ENCODE peak calls at places on chromosomes 1 and 21, in six cellular contexts. Z, V, B, H, W and A are unnamed samples.

GRCh38 chr1:211730347-211730746 is 54.9 kb upstream of the NEK2 start:
- DNase-seq in Z (no peak), V (no peak), B (no peak), H (no peak), W (no peak), A (no peak)

GRCh38 chr1:170927955-170928850 is 7.1 kb upstream of the MROH9 start:
- DNase-seq in Z (no peak), V (no peak), B (no peak), H (no peak), W (no peak), A (no peak)

GRCh38 chr1:94806451-94806861 is 13.7 kb upstream of the SLC44A3 start:
- DNase-seq in Z (no peak), V (no peak), B (no peak), H (no peak), W (no peak), A (no peak)

GRCh38 chr1:164560076-164560475 is 1.1 kb downstream of the PBX1 start:
- DNase-seq in Z (no peak), V (no peak), B (no peak), H (no peak), W (no peak), A (no peak)

GRCh38 chr1:25904942-25905679 is 1.1 kb downstream of the STMN1 start:
- DNase-seq in Z (peak), V (peak), B (peak), H (peak), W (peak), A (peak)

GRCh38 chr1:55213885-55214213 is 1.3 kb downstream of the USP24 start:
- DNase-seq in Z (peak), V (no peak), B (no peak), H (peak), W (no peak), A (no peak)

GRCh38 chr1:23125489-23125888 is 43.2 kb downstream of the LUZP1 start:
- DNase-seq in Z (no peak), V (no peak), B (no peak), H (no peak), W (no peak), A (no peak)

GRCh38 chr1:101410048-101410878 is 173.4 kb downstream of the S1PR1 start:
- DNase-seq in Z (no peak), V (no peak), B (no peak), H (no peak), W (no peak), A (no peak)

GRCh38 chr1:33039840-33040239 is 3.2 kb upstream of the AK2 start:
- DNase-seq in Z (no peak), V (no peak), B (no peak), H (no peak), W (no peak), A (no peak)

GRCh38 chr1:103546496-103546895 is 21.0 kb downstream of the RNPC3 start:
- DNase-seq in Z (no peak), V (no peak), B (no peak), H (no peak), W (no peak), A (no peak)

GRCh38 chr1:66542314-66542713 is 8.4 kb downstream of the SGIP1 start:
- DNase-seq in Z (no peak), V (no peak), B (no peak), H (no peak), W (no peak), A (no peak)

GRCh38 chr1:188822248-188822647 is 1655.4 kb downstream of the BRINP3 start:
- DNase-seq in Z (no peak), V (no peak), B (no peak), H (no peak), W (no peak), A (no peak)

GRCh38 chr1:151994956-151995355 is 1.3 kb upstream of the S100A10 start:
- DNase-seq in Z (no peak), V (no peak), B (no peak), H (no peak), W (no peak), A (no peak)

GRCh38 chr1:151980287-151981177 is 13.1 kb downstream of the S100A10 start:
- DNase-seq in Z (no peak), V (no peak), B (peak), H (no peak), W (no peak), A (peak)

GRCh38 chr1:48216941-48217340 is 5.6 kb upstream of the SLC5A9 start:
- DNase-seq in Z (no peak), V (peak), B (no peak), H (no peak), W (no peak), A (no peak)

GRCh38 chr1:193062698-193063463 is 3.5 kb downstream of the RO60 start:
- DNase-seq in Z (no peak), V (no peak), B (no peak), H (no peak), W (no peak), A (no peak)

GRCh38 chr1:55146781-55147180 is 68.4 kb downstream of the USP24 start:
- DNase-seq in Z (no peak), V (peak), B (peak), H (peak), W (peak), A (peak)

GRCh38 chr1:243848165-243849088 is 1.6 kb downstream of the AKT3 start:
- DNase-seq in Z (no peak), V (no peak), B (no peak), H (no peak), W (no peak), A (no peak)

GRCh38 chr1:53063744-53064515 is 1.9 kb downstream of the PODN start:
- DNase-seq in Z (peak), V (no peak), B (no peak), H (no peak), W (no peak), A (no peak)

GRCh38 chr1:152003846-152004442 is 10.3 kb upstream of the S100A10 start:
- DNase-seq in Z (no peak), V (no peak), B (no peak), H (no peak), W (no peak), A (no peak)

DNA sequence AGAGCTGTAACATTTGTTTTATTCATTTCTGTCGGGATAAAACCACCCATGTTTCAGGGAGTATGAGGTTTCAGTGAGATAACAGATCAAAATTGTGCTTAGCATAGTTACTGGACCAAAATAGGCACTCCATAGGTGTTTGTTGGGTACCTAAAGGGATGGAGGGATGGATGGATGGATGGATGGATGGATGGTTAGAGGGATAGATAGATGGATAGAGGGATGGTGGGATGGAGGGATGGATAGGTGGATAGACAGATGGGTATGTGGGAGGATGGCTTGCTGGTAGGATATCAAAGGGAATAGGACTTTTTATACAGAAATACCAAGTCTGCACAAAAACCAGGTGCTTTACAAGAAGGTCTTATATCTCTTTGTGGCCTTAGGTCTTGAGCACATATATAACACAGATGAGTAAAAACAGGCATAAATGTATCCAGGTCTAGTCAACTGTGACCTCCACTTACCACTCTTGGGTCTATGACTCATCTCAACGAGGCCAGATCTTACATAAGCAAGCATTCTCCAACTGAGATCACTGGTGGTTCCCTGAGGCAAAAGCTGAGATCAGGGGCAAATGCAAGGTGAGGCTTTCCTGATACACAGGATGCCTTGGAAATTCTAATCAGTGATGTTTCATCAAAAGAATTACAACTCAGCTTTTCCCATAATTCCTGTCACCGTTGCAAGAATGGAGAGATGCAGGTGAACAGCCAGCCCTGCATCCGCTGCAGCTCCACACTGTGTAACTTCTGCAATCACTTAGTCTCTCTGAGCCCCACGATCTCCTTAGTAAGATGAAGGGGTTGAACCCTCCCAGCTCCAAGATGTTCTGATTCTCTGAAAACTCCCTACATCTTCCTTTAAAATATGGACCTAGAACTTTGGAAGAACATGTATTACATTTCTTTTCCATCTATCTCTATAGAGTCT is 32.0 kb downstream of the PTAFR start:
- DNase-seq in Z (no peak), V (peak), B (no peak), H (no peak), W (no peak), A (no peak)
- TF ChIP-seq EP300 in Z (no peak), V (no peak), B (no peak), H (no peak), W (no peak), A (no peak)

GRCh38 chr1:156644146-156644545 is 2.2 kb downstream of the BCAN start:
- DNase-seq in Z (no peak), V (no peak), B (no peak), H (no peak), W (no peak), A (no peak)
- TF ChIP-seq POLR2A in Z (no peak), V (no peak), B (no peak), H (no peak), W (no peak), A (no peak)

GRCh38 chr21:25508364-25508763 is 98.9 kb downstream of the MRPL39 start:
- DNase-seq in Z (no peak), V (no peak), B (no peak), H (no peak), W (no peak), A (no peak)
- TF ChIP-seq CTCF in Z (no peak), V (no peak), B (no peak), H (no peak), W (no peak), A (no peak)

GRCh38 chr1:214833357-214833756 is 230.4 kb downstream of the CENPF start:
- DNase-seq in Z (no peak), V (no peak), B (no peak), H (no peak), W (no peak), A (no peak)
- TF ChIP-seq EP300 in Z (no peak), V (no peak), B (no peak), H (no peak), W (no peak), A (no peak)

GRCh38 chr1:98046031-98046641 is 125.3 kb upstream of the DPYD start:
- DNase-seq in Z (peak), V (no peak), B (no peak), H (no peak), W (no peak), A (no peak)
- TF ChIP-seq POLR2A in Z (no peak), V (no peak), B (no peak), H (no peak), W (no peak), A (no peak)

GRCh38 chr1:1438531-1439381 is 3.3 kb downstream of the VWA1 start:
- DNase-seq in Z (no peak), V (no peak), B (no peak), H (no peak), W (no peak), A (no peak)

GRCh38 chr1:1439550-1440261 is 4.2 kb downstream of the VWA1 start:
- DNase-seq in Z (no peak), V (no peak), B (no peak), H (no peak), W (no peak), A (no peak)

GRCh38 chr1:1436634-1437032 is 1.1 kb downstream of the VWA1 start:
- DNase-seq in Z (no peak), V (no peak), B (no peak), H (no peak), W (no peak), A (no peak)

GRCh38 chr1:1437033-1437903 is 1.8 kb downstream of the VWA1 start:
- DNase-seq in Z (no peak), V (no peak), B (no peak), H (no peak), W (no peak), A (no peak)

DNA sequence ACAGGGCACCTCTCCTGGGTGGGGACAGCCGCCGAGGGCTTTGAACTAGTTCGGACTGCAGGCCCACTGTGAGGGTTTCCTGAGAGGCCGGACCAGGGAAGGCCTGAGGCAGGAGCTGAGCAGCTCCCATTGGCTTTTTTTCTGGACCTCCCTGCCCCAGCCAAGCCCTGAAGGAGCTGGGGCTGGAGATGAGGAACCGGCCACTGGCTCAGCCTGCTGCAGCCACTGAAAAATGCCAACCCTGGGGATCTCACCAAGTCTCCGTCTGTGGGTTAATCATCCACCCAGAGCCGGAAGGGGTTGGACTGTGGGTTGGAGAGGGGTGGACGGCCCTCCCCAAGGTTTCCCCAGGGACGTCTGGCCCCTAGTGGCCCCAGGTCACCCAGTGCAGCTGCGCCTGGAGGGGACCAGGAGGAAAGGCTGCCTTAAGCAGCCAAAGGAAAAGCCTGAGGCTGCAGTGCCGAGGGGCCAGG is 2.5 kb downstream of the VWA1 start:
- DNase-seq in Z (no peak), V (no peak), B (peak), H (no peak), W (peak), A (no peak)
- TF ChIP-seq CTCF in Z (no peak), V (no peak), B (no peak), H (no peak), W (no peak), A (no peak)

GRCh38 chr1:180584869-180585268 is 26.1 kb downstream of the OVAAL start:
- DNase-seq in Z (no peak), V (no peak), B (no peak), H (no peak), W (no peak), A (no peak)

GRCh38 chr1:180588121-180588520 is 29.4 kb downstream of the OVAAL start:
- DNase-seq in Z (no peak), V (no peak), B (no peak), H (no peak), W (no peak), A (no peak)

GRCh38 chr1:180590889-180591288 is 32.1 kb downstream of the OVAAL start:
- DNase-seq in Z (no peak), V (no peak), B (no peak), H (no peak), W (no peak), A (no peak)

GRCh38 chr1:180585994-180586359 is 27.2 kb downstream of the OVAAL start:
- DNase-seq in Z (no peak), V (peak), B (no peak), H (no peak), W (no peak), A (no peak)

DNA sequence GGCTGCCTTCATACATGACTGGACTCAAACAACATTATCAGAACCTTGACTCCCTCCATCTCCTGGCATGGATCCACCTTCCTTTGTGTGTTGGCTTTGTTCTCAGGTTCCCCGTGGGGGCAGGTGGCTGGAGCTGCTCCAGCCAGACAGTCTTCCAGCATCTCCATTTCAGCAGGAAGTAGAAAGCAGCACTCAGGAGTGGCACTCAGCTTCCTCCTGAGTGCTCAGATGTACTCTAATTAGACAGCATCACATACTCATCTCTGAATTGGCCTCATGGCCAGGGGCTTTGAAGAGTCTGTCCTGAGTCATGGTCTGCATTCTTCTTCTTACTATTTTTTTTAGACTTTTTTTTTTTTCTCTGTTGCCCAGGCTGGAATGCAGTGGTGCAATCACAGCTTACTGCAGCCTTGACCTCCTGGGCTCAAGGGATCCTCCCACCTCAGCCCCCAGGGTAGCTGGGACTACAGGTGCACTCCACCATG is 27.9 kb downstream of the OVAAL start:
- DNase-seq in Z (no peak), V (peak), B (no peak), H (no peak), W (peak), A (no peak)
- TF ChIP-seq EP300 in Z (no peak), V (no peak), B (no peak), H (no peak), W (no peak), A (no peak)

DNA sequence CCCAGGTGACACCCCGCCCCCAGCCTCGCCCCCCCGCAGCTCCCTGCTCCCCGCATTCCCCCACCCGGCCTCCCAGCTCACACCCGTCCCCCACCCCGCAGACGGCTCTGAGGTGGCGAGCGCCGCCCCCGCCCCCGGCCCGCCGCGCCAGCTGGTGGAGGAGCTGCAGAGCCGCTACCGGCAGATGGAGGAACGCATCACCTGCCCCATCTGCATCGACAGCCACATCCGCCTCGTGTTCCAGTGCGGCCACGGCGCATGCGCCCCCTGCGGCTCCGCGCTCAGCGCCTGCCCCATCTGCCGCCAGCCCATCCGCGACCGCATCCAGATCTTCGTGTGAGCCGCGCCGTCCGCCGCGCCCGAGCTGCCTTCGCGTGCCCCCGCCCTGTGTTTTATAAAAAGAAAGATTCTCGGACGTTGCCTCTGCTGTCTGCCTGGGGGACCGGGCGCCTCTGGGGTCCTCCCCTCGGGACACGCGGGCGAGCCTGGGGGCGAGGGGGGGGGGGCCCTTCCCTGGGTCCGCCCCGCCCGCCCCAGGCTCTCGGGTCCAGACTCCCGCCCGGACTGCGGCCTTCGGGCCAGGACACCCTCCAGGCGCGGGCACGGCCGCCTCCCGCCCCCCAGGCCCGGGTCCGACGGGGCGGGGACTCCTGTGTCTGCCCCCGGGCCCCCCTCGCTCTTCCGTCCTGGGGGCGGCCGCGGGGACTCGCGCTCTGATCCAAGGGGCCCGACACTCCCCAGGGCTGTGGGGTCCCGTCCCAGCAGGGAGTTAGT is 1.6 kb upstream of the MMP23B start:
- DNase-seq in Z (peak), V (no peak), B (peak), H (peak), W (peak), A (peak)
- TF ChIP-seq POLR2A in Z (no peak), V (no peak), B (peak), H (no peak), W (no peak), A (no peak)

GRCh38 chr1:1624443-1625403 is 7.2 kb upstream of the MMP23B start:
- DNase-seq in Z (peak), V (peak), B (no peak), H (no peak), W (no peak), A (no peak)
- TF ChIP-seq CTCF in Z (no peak), V (no peak), B (no peak), H (no peak), W (no peak), A (no peak)